ENCODE peak calls at places on chromosomes 13 and 19, in six cellular contexts. One of them, this sample, is unnamed.

GRCh38 chr13:25978961-25979360 is 72.9 kb downstream of the SHISA2 start:
- DNase-seq in K562: no peak
- DNase-seq in HEK293T: no peak
- DNase-seq in T-helper 1 cell: no peak
- DNase-seq in GDM1: no peak
- DNase-seq in skeletal muscle cell: no peak
- DNase-seq in this sample: no peak

GRCh38 chr13:87274209-87274819 is 396.9 kb upstream of the SLITRK5 start:
- DNase-seq in K562: no peak
- DNase-seq in HEK293T: peak; percentile 58
- DNase-seq in T-helper 1 cell: no peak
- DNase-seq in GDM1: peak; percentile 36
- DNase-seq in skeletal muscle cell: no peak
- DNase-seq in this sample: peak; percentile 63

GRCh38 chr13:42064259-42064658 is 15.8 kb downstream of the DGKH start:
- DNase-seq in K562: no peak
- DNase-seq in HEK293T: no peak
- DNase-seq in T-helper 1 cell: no peak
- DNase-seq in GDM1: no peak
- DNase-seq in skeletal muscle cell: peak; percentile 80
- DNase-seq in this sample: no peak

GRCh38 chr13:85864963-85865530 is 65.8 kb upstream of the SLITRK6 start:
- DNase-seq in K562: no peak
- DNase-seq in HEK293T: peak; percentile 58
- DNase-seq in T-helper 1 cell: no peak
- DNase-seq in GDM1: no peak
- DNase-seq in skeletal muscle cell: peak; percentile 4
- DNase-seq in this sample: peak; percentile 9

GRCh38 chr19:1237754-1238372 is at the start of gene CBARP:
- DNase-seq in K562: peak; percentile 79
- DNase-seq in HEK293T: peak; percentile 56
- DNase-seq in T-helper 1 cell: no peak
- DNase-seq in GDM1: no peak
- DNase-seq in skeletal muscle cell: no peak
- DNase-seq in this sample: no peak

GRCh38 chr13:42702726-42703125 is 78.7 kb upstream of the FAM216B start:
- DNase-seq in K562: no peak
- DNase-seq in HEK293T: no peak
- DNase-seq in T-helper 1 cell: no peak
- DNase-seq in GDM1: no peak
- DNase-seq in skeletal muscle cell: no peak
- DNase-seq in this sample: no peak

GRCh38 chr13:79455331-79455730 is 25.6 kb upstream of the NDFIP2 start:
- DNase-seq in K562: no peak
- DNase-seq in HEK293T: no peak
- DNase-seq in T-helper 1 cell: no peak
- DNase-seq in GDM1: no peak
- DNase-seq in skeletal muscle cell: no peak
- DNase-seq in this sample: no peak

GRCh38 chr19:29479941-29480340 is 45.9 kb upstream of the VSTM2B start:
- DNase-seq in K562: no peak
- DNase-seq in HEK293T: no peak
- DNase-seq in T-helper 1 cell: no peak
- DNase-seq in GDM1: no peak
- DNase-seq in skeletal muscle cell: no peak
- DNase-seq in this sample: no peak

GRCh38 chr19:43469160-43469480 is 3.7 kb upstream of the LYPD3 start:
- DNase-seq in K562: no peak
- DNase-seq in HEK293T: no peak
- DNase-seq in T-helper 1 cell: no peak
- DNase-seq in GDM1: no peak
- DNase-seq in skeletal muscle cell: no peak
- DNase-seq in this sample: no peak

This sample was measured in NCI-H526 treated with DMSO at 0.1 percent for 48 hours.